ENCODE peak calls at places on chromosomes 16 and 17, in eight cellular contexts. O, V, K, G, I, T, E and W are unnamed samples.

GRCh38 chr16:89338863-89339262 is 121.4 kb downstream of the ZNF778 start:
- ATAC-seq in O (no peak), V (no peak), K (no peak), G (no peak), I (no peak), T (no peak), E (no peak), W (no peak)

GRCh38 chr16:72829846-72830620 is 217.9 kb downstream of the ZFHX3 start:
- ATAC-seq in O (peak), V (peak), K (no peak), G (no peak), I (peak), T (no peak), E (no peak), W (no peak)

GRCh38 chr16:25198021-25198420 is 18.7 kb upstream of the AQP8 start:
- ATAC-seq in O (peak), V (no peak), K (no peak), G (no peak), I (no peak), T (no peak), E (no peak), W (no peak)

GRCh38 chr16:74862743-74863244 is 88.2 kb upstream of the FA2H start:
- ATAC-seq in O (peak), V (peak), K (no peak), G (peak), I (no peak), T (peak), E (no peak), W (peak)

GRCh38 chr16:35255186-35255803 is 1795.9 kb downstream of the TP53TG3F start:
- ATAC-seq in O (no peak), V (no peak), K (no peak), G (no peak), I (no peak), T (no peak), E (no peak), W (no peak)

GRCh38 chr17:17943281-17943984 is 28.8 kb downstream of the TOM1L2 start:
- ATAC-seq in O (no peak), V (no peak), K (peak), G (no peak), I (peak), T (no peak), E (no peak), W (no peak)

GRCh38 chr17:82663381-82664275 is 15.4 kb upstream of the WDR45B start:
- ATAC-seq in O (no peak), V (peak), K (no peak), G (no peak), I (no peak), T (no peak), E (no peak), W (no peak)

GRCh38 chr16:70688266-70688742 is 2.5 kb upstream of the MTSS2 start:
- ATAC-seq in O (no peak), V (no peak), K (peak), G (no peak), I (peak), T (peak), E (no peak), W (no peak)

GRCh38 chr17:17784599-17785264 is 52.1 kb downstream of the SREBF1 start:
- ATAC-seq in O (peak), V (peak), K (peak), G (no peak), I (no peak), T (no peak), E (no peak), W (no peak)

GRCh38 chr16:28069921-28070794 is 6.6 kb upstream of the GSG1L start:
- ATAC-seq in O (peak), V (peak), K (peak), G (no peak), I (no peak), T (no peak), E (no peak), W (no peak)

GRCh38 chr16:68642436-68643064 is 2.6 kb upstream of the CDH3 start:
- ATAC-seq in O (no peak), V (no peak), K (no peak), G (no peak), I (no peak), T (peak), E (no peak), W (no peak)

GRCh38 chr17:33260638-33261037 is 32.5 kb downstream of the ASIC2 start:
- ATAC-seq in O (no peak), V (no peak), K (peak), G (no peak), I (no peak), T (no peak), E (no peak), W (no peak)

GRCh38 chr17:31319253-31319661 is 2.2 kb downstream of the EVI2A start:
- ATAC-seq in O (peak), V (peak), K (no peak), G (no peak), I (no peak), T (no peak), E (no peak), W (no peak)

GRCh38 chr17:70563301-70563820 is 394.0 kb downstream of the KCNJ2 start:
- ATAC-seq in O (no peak), V (no peak), K (peak), G (no peak), I (no peak), T (no peak), E (no peak), W (no peak)

GRCh38 chr16:76176153-76176552 is 101.0 kb upstream of the CNTNAP4 start:
- ATAC-seq in O (no peak), V (no peak), K (no peak), G (no peak), I (no peak), T (no peak), E (no peak), W (no peak)

GRCh38 chr17:14198013-14198412 is 38.6 kb downstream of the CDRT15 start:
- ATAC-seq in O (no peak), V (no peak), K (peak), G (no peak), I (peak), T (peak), E (no peak), W (no peak)

GRCh38 chr17:36612323-36612722 is 10.9 kb downstream of the MRM1 start:
- ATAC-seq in O (no peak), V (no peak), K (no peak), G (no peak), I (no peak), T (no peak), E (no peak), W (no peak)

GRCh38 chr17:42669705-42670198 is 7.0 kb downstream of the PLEKHH3 start:
- ATAC-seq in O (no peak), V (peak), K (no peak), G (peak), I (no peak), T (no peak), E (no peak), W (no peak)

GRCh38 chr17:42526031-42526444 is 10.0 kb upstream of the NAGLU start:
- ATAC-seq in O (no peak), V (no peak), K (peak), G (no peak), I (peak), T (peak), E (peak), W (no peak)

GRCh38 chr16:57960826-57961472 is 10.0 kb downstream of the CNGB1 start:
- ATAC-seq in O (no peak), V (no peak), K (no peak), G (no peak), I (no peak), T (no peak), E (no peak), W (no peak)

GRCh38 chr17:75755990-75756389 is 9.0 kb downstream of the GALK1 start:
- ATAC-seq in O (no peak), V (no peak), K (no peak), G (no peak), I (no peak), T (no peak), E (no peak), W (no peak)

GRCh38 chr17:1553354-1554266 is 9.0 kb downstream of the PITPNA start:
- ATAC-seq in O (no peak), V (no peak), K (no peak), G (no peak), I (no peak), T (peak), E (no peak), W (no peak)

GRCh38 chr16:67951485-67951884 is 7.6 kb upstream of the LCAT start:
- ATAC-seq in O (no peak), V (no peak), K (peak), G (no peak), I (peak), T (no peak), E (peak), W (no peak)

GRCh38 chr16:47037746-47038458 is 64.4 kb upstream of the DNAJA2 start:
- ATAC-seq in O (peak), V (peak), K (peak), G (peak), I (peak), T (peak), E (peak), W (peak)

GRCh38 chr17:74775409-74776043 is 619 bp downstream of the NAT9 start:
- ATAC-seq in O (no peak), V (no peak), K (no peak), G (no peak), I (no peak), T (no peak), E (no peak), W (no peak)

GRCh38 chr16:84484579-84485254 is 19.7 kb downstream of the MEAK7 start:
- ATAC-seq in O (no peak), V (no peak), K (peak), G (no peak), I (peak), T (peak), E (peak), W (no peak)

GRCh38 chr16:3268294-3268693 is 11.9 kb upstream of the MEFV start:
- ATAC-seq in O (no peak), V (no peak), K (no peak), G (no peak), I (no peak), T (no peak), E (no peak), W (no peak)

GRCh38 chr17:72515291-72516065 is 394.7 kb downstream of the SOX9 start:
- ATAC-seq in O (no peak), V (no peak), K (peak), G (no peak), I (peak), T (peak), E (no peak), W (no peak)

GRCh38 chr17:55319933-55320593 is 55.3 kb downstream of the HLF start:
- ATAC-seq in O (no peak), V (no peak), K (no peak), G (no peak), I (no peak), T (no peak), E (no peak), W (peak)

GRCh38 chr17:79201536-79202227 is 127.1 kb downstream of the ENGASE start:
- ATAC-seq in O (no peak), V (no peak), K (no peak), G (no peak), I (no peak), T (no peak), E (no peak), W (no peak)

GRCh38 chr17:59607817-59608403 is 11.8 kb upstream of the CLTC start:
- ATAC-seq in O (no peak), V (no peak), K (no peak), G (peak), I (no peak), T (peak), E (no peak), W (no peak)

GRCh38 chr17:56819431-56820145 is 14.1 kb downstream of the C17orf67 start:
- ATAC-seq in O (peak), V (peak), K (peak), G (peak), I (peak), T (peak), E (peak), W (peak)